ENCODE peak calls at places on chromosomes 16 and 17, in ten cellular contexts. X is lower lobe of right lung, S is Panc1, Q is right lobe of liver, K is GM12864, Y is endothelial cell, Z is PC-9, E is AG10803, V is sigmoid colon, R is B cell. C is an unnamed sample.

GRCh38 chr16:67431805-67432476 is 1.0 kb downstream of the HSD11B2 start:
- DNase-seq in E (no peak), K (no peak), Y (no peak), Z (no peak), S (no peak), Q (no peak), R (no peak), X (no peak), V (no peak), C (no peak)

GRCh38 chr17:39018267-39019134 is 51.3 kb upstream of the FBXO47 start:
- DNase-seq in E (no peak), S (no peak), Q (no peak), K (peak), Z (peak), X (no peak), Y (no peak), R (no peak), V (no peak), C (no peak)

GRCh38 chr16:76318565-76318964 is 41.4 kb downstream of the CNTNAP4 start:
- DNase-seq in X (no peak), R (no peak), V (no peak), Y (no peak), E (no peak), Q (no peak), Z (no peak), K (no peak), S (no peak), C (no peak)

GRCh38 chr16:85882181-85882810 is 16.7 kb upstream of the IRF8 start:
- DNase-seq in Y (no peak), E (no peak), Q (no peak), K (no peak), R (no peak), S (no peak), V (no peak), X (no peak), Z (no peak), C (no peak)

GRCh38 chr16:70466812-70467090 is 12.4 kb downstream of the FCSK start:
- DNase-seq in E (no peak), R (no peak), X (no peak), Y (no peak), Z (no peak), V (no peak), S (no peak), K (no peak), Q (no peak), C (no peak)

GRCh38 chr16:1157639-1158455 is 4.9 kb downstream of the CACNA1H start:
- DNase-seq in Y (no peak), Q (no peak), K (no peak), S (no peak), R (no peak), X (no peak), E (no peak), V (no peak), Z (no peak), C (no peak)

GRCh38 chr17:80252871-80253270 is 7.8 kb upstream of the RNF213 start:
- DNase-seq in V (no peak), S (no peak), Y (peak), K (no peak), E (no peak), Z (no peak), X (peak), R (peak), Q (peak), C (no peak)

GRCh38 chr16:57196753-57197152 is 10.6 kb downstream of the RSPRY1 start:
- DNase-seq in S (no peak), Z (no peak), R (no peak), K (no peak), Q (no peak), V (no peak), X (no peak), Y (no peak), E (no peak), C (no peak)

GRCh38 chr16:67312450-67313118 is 14.0 kb downstream of the KCTD19 start:
- DNase-seq in Q (no peak), E (no peak), Z (peak), Y (no peak), V (no peak), X (no peak), K (no peak), S (no peak), R (no peak), C (no peak)

DNA sequence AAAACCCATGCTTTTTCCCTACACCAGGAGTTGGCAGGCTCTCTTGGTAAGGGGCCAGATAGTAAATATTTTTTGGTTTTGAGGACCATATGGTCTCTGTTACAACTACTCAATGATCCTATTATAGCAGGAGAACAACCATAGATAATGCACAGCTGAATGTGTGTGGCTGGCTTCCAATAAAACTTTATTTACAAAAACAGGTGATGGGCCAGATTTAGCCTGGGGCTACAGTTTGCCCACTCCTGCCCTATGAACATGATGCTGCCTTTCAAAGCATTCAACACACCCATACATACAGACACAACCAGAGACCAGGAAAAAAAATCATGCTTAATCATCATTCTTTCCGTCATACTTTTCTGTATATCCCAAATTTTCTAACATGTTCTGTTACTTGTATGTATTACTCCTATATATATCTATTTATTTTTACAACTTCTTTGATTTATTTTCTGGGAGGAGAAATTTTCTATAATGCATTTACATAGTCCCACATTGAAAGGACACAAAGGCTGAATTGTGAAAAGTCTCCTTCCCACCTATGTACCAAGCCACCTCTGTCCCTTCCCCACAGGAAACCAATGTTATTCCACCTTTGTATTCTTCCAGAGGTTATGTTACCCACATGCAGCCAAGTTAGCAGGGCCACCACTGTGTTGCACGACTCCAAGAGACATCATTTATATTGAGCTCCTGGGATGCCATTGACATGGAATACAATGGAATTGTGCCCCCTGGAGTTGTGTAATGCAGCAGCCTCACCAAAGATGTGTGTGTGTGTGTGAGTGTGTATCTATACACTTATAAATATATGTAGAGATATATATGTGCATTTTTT is 21.9 kb upstream of the MSI2 start:
- DNase-seq in Y (no peak), R (no peak), E (no peak), Z (no peak), V (no peak), K (no peak), Q (no peak), S (no peak), X (no peak), C (no peak)
- TF ChIP-seq CTCF in Y (no peak), R (no peak), E (no peak), Z (no peak), V (no peak), K (no peak), Q (no peak), S (no peak), X (no peak), C (peak)

GRCh38 chr16:31386157-31386984 is 6.8 kb upstream of the ITGAD start:
- DNase-seq in V (no peak), X (no peak), Y (no peak), Z (peak), Q (no peak), K (peak), S (peak), E (peak), R (no peak), C (no peak)

GRCh38 chr16:31380201-31380600 is 12.9 kb upstream of the ITGAD start:
- DNase-seq in S (no peak), Q (no peak), V (no peak), R (no peak), E (no peak), Y (no peak), Z (no peak), X (no peak), K (no peak), C (no peak)

GRCh38 chr16:31377210-31377903 is 15.8 kb upstream of the ITGAD start:
- DNase-seq in E (no peak), R (no peak), Z (no peak), K (no peak), Q (no peak), V (no peak), Y (no peak), X (no peak), S (no peak), C (no peak)

GRCh38 chr16:31385680-31386079 is 7.5 kb upstream of the ITGAD start:
- DNase-seq in R (no peak), V (no peak), K (no peak), X (no peak), Y (no peak), Q (no peak), E (no peak), S (no peak), Z (peak), C (no peak)

GRCh38 chr16:31382485-31383161 is 10.5 kb upstream of the ITGAD start:
- DNase-seq in Q (no peak), Z (no peak), V (no peak), K (peak), R (peak), Y (peak), S (peak), E (peak), X (peak), C (no peak)
- TF ChIP-seq CTCF in Q (peak), Z (peak), V (no peak), K (peak), R (peak), Y (peak), S (peak), E (peak), X (peak), C (peak)

GRCh38 chr16:28967156-28967555 is 7.4 kb upstream of the SPNS1 start:
- DNase-seq in X (no peak), Z (no peak), R (no peak), S (no peak), K (no peak), Y (no peak), E (no peak), V (no peak), Q (no peak), C (no peak)
- TF ChIP-seq CTCF in X (no peak), Z (no peak), R (no peak), S (no peak), K (no peak), Y (no peak), E (no peak), V (no peak), Q (no peak), C (no peak)

GRCh38 chr17:63595132-63595531 is 5.6 kb upstream of the TACO1 start:
- DNase-seq in V (no peak), Z (no peak), Q (no peak), R (no peak), K (no peak), X (no peak), S (no peak), E (no peak), Y (no peak), C (no peak)

GRCh38 chr17:63601439-63602371 is 1.0 kb downstream of the TACO1 start:
- DNase-seq in Z (no peak), Y (no peak), Q (peak), V (no peak), E (peak), R (no peak), X (no peak), S (no peak), K (no peak), C (no peak)

GRCh38 chr17:63596856-63597557 is 3.7 kb upstream of the TACO1 start:
- DNase-seq in Z (no peak), Q (no peak), Y (no peak), R (no peak), V (no peak), E (no peak), X (no peak), K (no peak), S (no peak), C (no peak)

GRCh38 chr17:63598284-63598683 is 2.4 kb upstream of the TACO1 start:
- DNase-seq in S (no peak), X (no peak), K (no peak), R (no peak), E (no peak), Z (no peak), V (no peak), Q (no peak), Y (no peak), C (no peak)

GRCh38 chr17:63600569-63601438 is at the start of gene TACO1:
- DNase-seq in K (peak), V (peak), E (peak), S (peak), Q (peak), R (peak), Y (peak), Z (peak), X (peak), C (no peak)
- TF ChIP-seq CTCF in K (no peak), V (no peak), E (no peak), S (no peak), Q (no peak), R (no peak), Y (no peak), Z (no peak), X (no peak), C (peak)

DNA sequence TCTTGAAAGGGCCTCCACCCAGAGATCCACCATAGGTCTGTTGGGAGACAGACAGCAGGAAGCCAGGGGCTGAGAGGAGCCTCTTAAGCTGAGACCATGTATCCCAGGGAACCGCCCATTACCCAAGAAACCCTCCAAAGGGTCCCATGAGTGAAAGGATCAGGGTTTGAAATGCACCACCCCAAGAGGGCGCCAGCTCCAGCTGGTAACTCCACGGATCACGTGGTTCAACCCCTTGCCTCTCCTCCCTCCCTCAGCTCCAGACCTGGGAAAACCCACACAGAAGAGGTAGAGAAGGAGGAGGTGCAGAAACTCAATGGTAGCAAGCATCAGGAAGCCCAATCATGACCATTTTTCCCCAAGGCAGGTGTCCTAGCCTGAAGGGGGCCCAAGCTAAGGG is 148.7 kb downstream of the AIPL1 start:
- DNase-seq in V (no peak), K (no peak), S (no peak), Z (no peak), X (no peak), R (no peak), Q (no peak), Y (no peak), E (no peak), C (no peak)
- TF ChIP-seq CTCF in V (no peak), K (peak), S (no peak), Z (no peak), X (no peak), R (no peak), Q (no peak), Y (no peak), E (no peak), C (no peak)

GRCh38 chr17:981292-981658 is 1.7 kb upstream of the NXN start:
- DNase-seq in X (no peak), S (no peak), K (no peak), R (no peak), V (no peak), E (no peak), Z (no peak), Y (no peak), Q (no peak), C (no peak)
- TF ChIP-seq CTCF in X (no peak), S (no peak), K (no peak), R (peak), V (no peak), E (no peak), Z (peak), Y (peak), Q (no peak), C (peak)

GRCh38 chr17:31094600-31095238 is at the start of gene NF1:
- DNase-seq in K (peak), R (peak), Z (peak), E (peak), V (peak), Y (peak), S (peak), X (peak), Q (peak), C (peak)
- TF ChIP-seq CTCF in K (no peak), R (no peak), Z (no peak), E (no peak), V (no peak), Y (no peak), S (no peak), X (no peak), Q (no peak), C (no peak)

GRCh38 chr16:20870122-20870521 is 30.0 kb downstream of the DCUN1D3 start:
- DNase-seq in Z (no peak), V (no peak), K (no peak), Q (no peak), E (no peak), R (no peak), X (no peak), S (no peak), Y (no peak), C (no peak)
- TF ChIP-seq CTCF in Z (no peak), V (no peak), K (no peak), Q (no peak), E (no peak), R (no peak), X (no peak), S (no peak), Y (no peak), C (no peak)

DNA sequence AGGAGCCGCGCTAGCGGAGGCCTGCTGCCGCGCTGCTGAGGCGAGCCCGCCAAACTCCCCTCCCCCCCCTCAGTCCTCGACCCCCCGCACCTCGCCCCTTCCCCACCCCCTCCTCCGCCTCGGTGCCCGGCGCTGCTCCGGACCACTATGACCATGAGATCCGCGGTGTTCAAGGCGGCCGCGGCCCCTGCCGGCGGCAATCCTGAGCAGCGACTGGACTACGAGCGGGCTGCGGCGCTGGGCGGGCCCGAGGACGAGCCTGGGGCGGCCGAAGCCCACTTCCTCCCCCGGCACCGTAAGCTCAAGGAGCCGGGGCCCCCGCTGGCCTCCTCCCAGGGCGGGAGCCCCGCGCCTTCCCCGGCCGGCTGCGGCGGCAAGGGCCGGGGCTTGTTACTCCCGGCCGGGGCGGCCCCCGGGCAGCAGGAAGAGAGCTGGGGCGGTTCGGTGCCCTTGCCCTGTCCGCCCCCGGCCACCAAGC is 734 bp downstream of the MSL1 start:
- DNase-seq in Z (no peak), S (no peak), E (peak), V (peak), X (peak), K (no peak), Q (peak), R (no peak), Y (peak), C (no peak)
- TF ChIP-seq CTCF in Z (no peak), S (no peak), E (peak), V (no peak), X (peak), K (no peak), Q (peak), R (peak), Y (no peak), C (peak)

DNA sequence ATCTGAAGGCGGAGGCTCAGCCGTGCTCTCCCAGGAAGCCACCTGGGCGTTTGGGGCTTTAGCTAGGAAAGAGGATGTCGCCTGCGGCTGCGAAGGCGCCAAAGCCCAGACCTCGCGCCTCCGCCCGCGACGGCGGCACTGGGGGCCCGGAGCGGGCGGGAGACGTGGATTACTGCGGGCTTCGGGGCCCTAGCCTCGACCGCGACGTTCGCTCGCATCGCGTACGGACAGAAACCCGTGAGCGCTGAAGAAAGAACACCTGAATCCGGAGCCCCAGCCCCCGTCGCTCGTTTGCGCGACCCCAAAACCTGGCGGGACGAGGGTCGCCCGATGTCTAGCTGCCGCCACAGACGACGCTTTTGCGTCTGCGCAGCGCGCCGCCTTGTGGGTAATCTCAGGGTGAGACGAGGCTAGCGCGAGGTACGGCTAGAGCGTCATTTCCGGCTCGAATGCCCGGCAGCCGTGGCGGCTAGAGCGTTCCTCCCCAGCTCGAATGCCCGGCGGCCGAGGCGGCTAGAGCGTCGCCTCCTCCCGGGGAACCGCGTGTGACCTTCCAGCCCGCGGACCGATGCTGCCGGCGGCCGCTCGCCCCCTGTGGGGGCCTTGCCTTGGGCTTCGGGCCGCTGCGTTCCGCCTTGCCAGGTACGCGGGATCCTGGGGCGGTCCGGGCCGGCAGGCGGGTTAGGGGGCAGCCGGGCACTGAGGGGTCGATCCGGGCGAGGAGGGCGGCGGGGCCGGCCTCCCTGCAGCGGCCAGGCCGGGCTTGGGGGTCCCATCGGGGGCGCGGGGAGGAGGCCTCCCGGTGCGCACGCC is at the start of gene MRPL12:
- DNase-seq in R (peak), E (peak), Q (peak), K (peak), V (peak), Z (peak), X (peak), Y (peak), S (no peak), C (no peak)
- TF ChIP-seq CTCF in R (peak), E (peak), Q (no peak), K (no peak), V (no peak), Z (peak), X (peak), Y (no peak), S (no peak), C (peak)